ENCODE peak calls at places on chromosome 10, in four cellular contexts. J is HepG2, H is GM12878, P is H1. Q is an unnamed sample.

GRCh38 chr10:4131407-4132215 is 346.6 kb upstream of the KLF6 start:
- DNase-seq in H (peak), J (no peak), P (no peak), Q (no peak)

GRCh38 chr10:35700490-35700887 is 58.4 kb upstream of the FZD8 start:
- DNase-seq in P (peak), H (no peak), J (no peak), Q (no peak)

GRCh38 chr10:116880716-116881440 is 31.6 kb downstream of the ENO4 start:
- DNase-seq in H (no peak), J (no peak), P (no peak), Q (no peak)

GRCh38 chr10:29039091-29039490 is 249.8 kb upstream of the LYZL1 start:
- DNase-seq in H (no peak), P (no peak), J (no peak), Q (no peak)

GRCh38 chr10:15829495-15829894 is 30.8 kb downstream of the MINDY3 start:
- DNase-seq in J (no peak), P (no peak), H (no peak), Q (no peak)

GRCh38 chr10:7853892-7854289 is 35.6 kb downstream of the TAF3 start:
- DNase-seq in H (no peak), P (no peak), J (no peak), Q (no peak)

GRCh38 chr10:110241841-110242240 is 34.4 kb downstream of the MXI1 start:
- DNase-seq in P (no peak), H (no peak), J (no peak), Q (no peak)

GRCh38 chr10:106360870-106361269 is 803.6 kb downstream of the SORCS1 start:
- DNase-seq in J (no peak), H (no peak), P (no peak), Q (no peak)

GRCh38 chr10:79116801-79117723 is 48.3 kb downstream of the ZMIZ1 start:
- DNase-seq in J (no peak), P (no peak), H (peak), Q (no peak)

GRCh38 chr10:99676435-99676834 is 17.1 kb downstream of the ENTPD7 start:
- DNase-seq in P (no peak), J (no peak), H (no peak), Q (no peak)

GRCh38 chr10:44571701-44572100 is 186.8 kb upstream of the CXCL12 start:
- DNase-seq in P (no peak), H (no peak), J (no peak), Q (no peak)

GRCh38 chr10:127962205-127962604 is 55.3 kb downstream of the PTPRE start:
- DNase-seq in J (no peak), H (no peak), P (no peak), Q (no peak)

GRCh38 chr10:71080381-71081228 is 131.8 kb upstream of the UNC5B start:
- DNase-seq in H (no peak), P (no peak), J (no peak), Q (no peak)

GRCh38 chr10:107481881-107482280 is 317.4 kb upstream of the SORCS1 start:
- DNase-seq in P (no peak), H (no peak), J (no peak), Q (no peak)

GRCh38 chr10:74824184-74825032 is 2.0 kb upstream of the KAT6B start:
- DNase-seq in P (no peak), H (no peak), J (peak), Q (no peak)

GRCh38 chr10:126373137-126373536 is 15.1 kb downstream of the ADAM12 start:
- DNase-seq in P (no peak), J (no peak), H (no peak), Q (no peak)

GRCh38 chr10:14093735-14094484 is 236.8 kb downstream of the FRMD4A start:
- DNase-seq in J (no peak), H (no peak), P (no peak), Q (peak)

GRCh38 chr10:70615784-70616511 is 13.4 kb upstream of the PRF1 start:
- DNase-seq in H (no peak), J (no peak), P (no peak), Q (no peak)

GRCh38 chr10:58475322-58476277 is 37.1 kb upstream of the BICC1 start:
- DNase-seq in H (no peak), P (no peak), J (no peak), Q (no peak)

GRCh38 chr10:110841767-110842267 is 29.9 kb upstream of the PDCD4 start:
- DNase-seq in H (peak), P (no peak), J (no peak), Q (no peak)

GRCh38 chr10:71921319-71922027 is 42.7 kb upstream of the CHST3 start:
- DNase-seq in H (no peak), P (no peak), J (no peak), Q (no peak)

GRCh38 chr10:1166828-1167275 is 110.7 kb downstream of the WDR37 start:
- DNase-seq in H (no peak), J (no peak), P (no peak), Q (no peak)

GRCh38 chr10:127978481-127978880 is 71.6 kb downstream of the PTPRE start:
- DNase-seq in J (no peak), H (no peak), P (no peak), Q (no peak)

GRCh38 chr10:84195044-84195830 is 900 bp downstream of the CDHR1 start:
- DNase-seq in H (no peak), P (no peak), J (no peak), Q (no peak)

GRCh38 chr10:62597226-62597625 is 207.3 kb upstream of the ADO start:
- DNase-seq in J (no peak), H (no peak), P (no peak), Q (no peak)

GRCh38 chr10:5649746-5650145 is 16.6 kb downstream of the ASB13 start:
- DNase-seq in J (no peak), H (no peak), P (no peak), Q (no peak)
- TF ChIP-seq ZNF274 in J (no peak), H (no peak), P (no peak), Q (no peak)

GRCh38 chr10:91887075-91887899 is 22.0 kb downstream of the FGFBP3 start:
- DNase-seq in J (peak), P (peak), H (no peak), Q (peak)
- TF ChIP-seq SUZ12 in J (no peak), P (no peak), H (no peak), Q (no peak)

DNA sequence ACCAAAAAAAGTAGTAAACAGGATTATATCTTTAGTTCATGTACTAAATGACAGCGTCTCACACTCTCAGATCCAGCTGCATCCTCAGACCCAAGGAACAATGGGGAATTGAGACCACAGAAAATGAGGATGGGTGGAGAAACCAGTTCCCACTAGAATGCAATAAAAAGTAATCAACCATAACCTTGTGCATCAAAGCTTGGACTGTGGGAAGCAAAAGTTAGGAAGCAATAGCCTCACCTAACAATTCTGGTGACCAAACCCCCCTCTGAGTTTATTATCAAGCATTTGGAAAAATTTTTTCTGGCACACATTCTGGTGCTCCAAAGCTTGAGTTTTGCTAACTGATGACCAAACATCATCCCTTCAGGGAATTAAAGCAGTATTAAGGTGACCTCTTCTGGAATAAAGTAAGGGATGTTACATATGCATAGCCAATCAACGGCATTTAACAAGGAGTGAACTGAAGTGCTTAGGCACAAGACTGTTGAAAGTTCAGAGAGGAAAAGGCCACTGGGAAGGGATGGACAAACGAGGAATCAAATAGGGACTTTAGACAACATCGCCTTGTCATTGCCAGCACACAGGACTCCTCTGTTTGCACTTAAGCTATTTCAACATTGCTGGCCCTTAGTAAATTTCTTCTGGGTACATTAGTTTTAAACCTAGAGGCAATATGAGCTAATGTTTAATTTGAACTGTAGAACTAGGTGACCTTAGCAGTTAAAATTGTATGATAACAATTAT is 1.2 kb upstream of the MAT1A start:
- DNase-seq in H (no peak), J (peak), P (no peak), Q (no peak)
- TF ChIP-seq ZNF274 in H (no peak), J (no peak), P (no peak), Q (no peak)

DNA sequence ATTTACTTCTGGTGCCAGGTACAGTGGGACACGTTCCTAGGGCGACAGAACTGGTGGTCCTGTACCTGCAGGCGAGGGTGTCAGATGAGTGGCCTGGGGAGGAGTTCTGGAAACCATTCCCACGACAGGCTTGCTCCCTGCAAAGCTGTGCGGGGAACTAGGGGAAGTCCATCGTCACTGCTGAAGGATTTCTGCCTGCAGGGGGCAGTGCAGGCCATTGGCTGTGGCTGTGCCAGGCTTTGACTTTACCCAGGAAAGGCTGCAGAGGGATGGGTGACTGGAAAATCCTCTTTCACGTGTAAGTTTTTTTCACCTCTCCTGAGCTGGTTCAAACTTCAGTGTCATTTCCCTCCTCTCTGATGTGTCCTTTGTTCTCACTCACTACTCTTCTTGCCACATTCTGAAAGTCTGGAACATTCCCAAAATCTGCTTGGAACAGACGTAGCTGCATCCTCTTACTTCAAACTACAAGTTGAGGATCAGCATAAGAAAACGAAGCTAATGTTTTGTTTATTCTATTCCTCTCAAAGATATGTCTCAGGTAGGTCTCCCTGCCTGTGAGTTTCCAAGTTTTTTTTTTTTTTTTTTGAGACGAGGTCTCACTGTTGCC is 126.5 kb downstream of the SH2D4B start:
- DNase-seq in J (peak), P (peak), H (no peak), Q (peak)
- TF ChIP-seq SUZ12 in J (no peak), P (no peak), H (no peak), Q (no peak)

GRCh38 chr10:101817542-101818118 is 614 bp downstream of the OGA start:
- DNase-seq in J (no peak), P (no peak), H (no peak), Q (peak)
- TF ChIP-seq ZNF274 in J (no peak), P (no peak), H (no peak), Q (no peak)

DNA sequence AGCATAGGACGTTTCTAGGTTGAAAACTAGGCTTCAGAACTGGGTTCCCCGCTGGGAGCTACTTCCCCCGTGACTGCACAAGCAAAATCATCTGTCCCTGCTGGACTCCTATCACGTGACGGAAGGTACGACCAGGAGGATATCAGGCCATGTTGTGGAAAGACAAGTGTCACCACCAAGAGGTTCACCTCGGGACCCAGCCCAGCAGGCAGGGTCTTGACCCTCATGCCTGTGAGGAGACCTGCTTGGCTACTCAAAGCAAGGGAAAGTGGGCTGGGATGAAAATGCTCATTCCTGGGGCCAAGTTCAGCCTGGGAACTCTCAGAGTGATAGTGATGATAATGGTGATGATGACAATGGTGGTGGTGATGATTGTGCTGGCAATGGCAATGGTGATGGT is 32.3 kb upstream of the DPYSL4 start:
- DNase-seq in H (no peak), P (no peak), J (no peak), Q (no peak)
- TF ChIP-seq SUZ12 in H (no peak), P (no peak), J (no peak), Q (no peak)

Q was measured in NT2/D1.